ENCODE peak calls at places on chromosomes 3 and 15, in four cellular contexts. W is activated CD8-positive, alpha-beta memory T cell treated with anti-CD3 and anti-CD28 coated beads, Interleukin-2, amount 50 U/mL, for 48 hours; E is stimulated activated CD4-positive, alpha-beta T cell treated with anti-CD3 and anti-CD28 coated beads, Interleukin-2, amount 100 ng/mL, for 48 hours; H is BJ. Y is an unnamed sample.

GRCh38 chr3:56119575-56120349 is 348.5 kb downstream of the ERC2 start:
- DNase-seq in W (no peak), E (no peak), H (peak; percentile 75), Y (no peak)

GRCh38 chr3:158794936-158795518 is 6.8 kb upstream of the MFSD1 start:
- DNase-seq in E (no peak), W (no peak), H (no peak), Y (no peak)

GRCh38 chr15:77497942-77498361 is 77.3 kb downstream of the HMG20A start:
- DNase-seq in H (no peak), E (no peak), W (no peak), Y (no peak)

GRCh38 chr3:64462203-64463120 is 225.3 kb downstream of the ADAMTS9 start:
- DNase-seq in E (no peak), W (no peak), H (peak; percentile 62), Y (no peak)

GRCh38 chr3:27253831-27254230 is 115.4 kb downstream of the NEK10 start:
- DNase-seq in H (no peak), W (peak; percentile 50), E (peak; percentile 1), Y (peak; percentile 51)

GRCh38 chr15:65071381-65071811 is 3.6 kb upstream of the RASL12 start:
- DNase-seq in W (no peak), E (no peak), H (no peak), Y (no peak)

GRCh38 chr3:13420817-13421755 is 964 bp upstream of the NUP210 start:
- DNase-seq in H (no peak), E (peak; percentile 58), W (peak; percentile 86), Y (no peak)

GRCh38 chr15:45456212-45457106 is 66.1 kb downstream of the SLC30A4 start:
- DNase-seq in W (peak; percentile 77), E (peak; percentile 31), H (peak; percentile 97), Y (no peak)

GRCh38 chr3:141454055-141454454 is 32.8 kb upstream of the RASA2 start:
- DNase-seq in H (no peak), W (no peak), E (no peak), Y (no peak)

GRCh38 chr15:82312611-82313349 is 36.5 kb downstream of the GOLGA6L10 start:
- DNase-seq in H (no peak), W (peak; percentile 23), E (no peak), Y (no peak)

GRCh38 chr3:127650236-127650635 is 21.3 kb downstream of the PODXL2 start:
- DNase-seq in H (no peak), W (no peak), E (no peak), Y (no peak)

GRCh38 chr3:160154033-160154432 is 71.2 kb upstream of the C3orf80 start:
- DNase-seq in W (no peak), E (no peak), H (no peak), Y (no peak)

GRCh38 chr3:38551026-38551832 is 55.1 kb downstream of the EXOG start:
- DNase-seq in W (peak; percentile 18), E (no peak), H (no peak), Y (peak; percentile 19)

GRCh38 chr15:40775740-40776536 is 6.2 kb downstream of the C15orf62 start:
- DNase-seq in H (no peak), E (no peak), W (no peak), Y (no peak)

GRCh38 chr15:38600241-38600640 is 35.6 kb upstream of the RASGRP1 start:
- DNase-seq in H (no peak), E (no peak), W (no peak), Y (no peak)

GRCh38 chr3:108744762-108745161 is 12.4 kb downstream of the RETNLB start:
- DNase-seq in H (no peak), E (no peak), W (no peak), Y (no peak)

GRCh38 chr15:57747206-57747605 is 40.7 kb downstream of the POLR2M start:
- DNase-seq in H (no peak), W (no peak), E (no peak), Y (no peak)

GRCh38 chr3:179666436-179667035 is 13.7 kb downstream of the USP13 start:
- DNase-seq in E (no peak), H (no peak), W (no peak), Y (no peak)

GRCh38 chr3:72446406-72447058 is 401.7 kb downstream of the SHQ1 start:
- DNase-seq in H (no peak), E (no peak), W (peak; percentile 82), Y (peak; percentile 79)

GRCh38 chr15:80984856-80985255 is 4.8 kb downstream of the MESD start:
- DNase-seq in E (no peak), W (no peak), H (no peak), Y (no peak)

GRCh38 chr3:197600796-197601565 is 45.2 kb upstream of the BDH1 start:
- DNase-seq in W (no peak), E (no peak), H (no peak), Y (no peak)

GRCh38 chr3:64291345-64291744 is 66.1 kb upstream of the PRICKLE2 start:
- DNase-seq in H (peak; percentile 57), W (no peak), E (no peak), Y (no peak)

GRCh38 chr15:101390462-101390861 is 95.4 kb upstream of the SNRPA1 start:
- DNase-seq in W (no peak), E (no peak), H (no peak), Y (no peak)

GRCh38 chr3:143120716-143121239 is 1.2 kb downstream of the CHST2 start:
- DNase-seq in H (no peak), E (peak; percentile 34), W (peak; percentile 69), Y (peak; percentile 75)

GRCh38 chr15:81268881-81269601 is 54.9 kb downstream of the STARD5 start:
- DNase-seq in E (no peak), H (no peak), W (no peak), Y (no peak)

GRCh38 chr15:69561071-69561784 is 108.6 kb downstream of the RPLP1 start:
- DNase-seq in E (no peak), W (no peak), H (no peak), Y (no peak)

GRCh38 chr15:41332788-41333527 is at the start of gene NUSAP1:
- DNase-seq in H (no peak), E (no peak), W (no peak), Y (no peak)

GRCh38 chr3:42581400-42581708 is 413 bp downstream of the SEC22C start:
- DNase-seq in W (no peak), E (no peak), H (no peak), Y (no peak)

GRCh38 chr15:27399236-27399635 is 428.3 kb downstream of the GABRG3 start:
- DNase-seq in W (no peak), E (no peak), H (no peak), Y (no peak)

GRCh38 chr15:39698444-39699390 is 83.9 kb downstream of the FSIP1 start:
- DNase-seq in W (no peak), E (no peak), H (no peak), Y (no peak)

GRCh38 chr3:69871256-69871655 is 128.3 kb upstream of the SAMMSON start:
- DNase-seq in E (no peak), W (no peak), H (no peak), Y (no peak)

Y was measured in ecto neural progenitor cell.